ENCODE peak calls at places on chromosomes 4 and X, in seven cellular contexts. One of them, this sample, is unnamed.

GRCh38 chr4:8532245-8532781 is 47.9 kb upstream of the GPR78 start:
- DNase-seq in EH: no peak
- DNase-seq in GF-D8: no peak
- DNase-seq in stimulated activated naive B cell treated with anti-CD40 and anti-IgM and Interleukin-4, amounts not matched to agents 10 μg/mL and 1 μg/mL and 100 μg/mL, for 72 hours: no peak
- DNase-seq in A549: no peak
- DNase-seq in RCC 7860: no peak
- DNase-seq in GDM1: no peak
- DNase-seq in this sample: no peak

GRCh38 chr4:71938776-71939175 is 93.0 kb upstream of the NPFFR2 start:
- DNase-seq in EH: no peak
- DNase-seq in GF-D8: no peak
- DNase-seq in stimulated activated naive B cell treated with anti-CD40 and anti-IgM and Interleukin-4, amounts not matched to agents 10 μg/mL and 1 μg/mL and 100 μg/mL, for 72 hours: no peak
- DNase-seq in A549: no peak
- DNase-seq in RCC 7860: no peak
- DNase-seq in GDM1: no peak
- DNase-seq in this sample: no peak

GRCh38 chr4:12586607-12587006 is 897.5 kb downstream of the RAB28 start:
- DNase-seq in EH: no peak
- DNase-seq in GF-D8: no peak
- DNase-seq in stimulated activated naive B cell treated with anti-CD40 and anti-IgM and Interleukin-4, amounts not matched to agents 10 μg/mL and 1 μg/mL and 100 μg/mL, for 72 hours: no peak
- DNase-seq in A549: no peak
- DNase-seq in RCC 7860: no peak
- DNase-seq in GDM1: no peak
- DNase-seq in this sample: no peak

GRCh38 chr4:139849219-139849618 is 183.6 kb downstream of the MGST2 start:
- DNase-seq in EH: no peak
- DNase-seq in GF-D8: no peak
- DNase-seq in stimulated activated naive B cell treated with anti-CD40 and anti-IgM and Interleukin-4, amounts not matched to agents 10 μg/mL and 1 μg/mL and 100 μg/mL, for 72 hours: no peak
- DNase-seq in A549: no peak
- DNase-seq in RCC 7860: no peak
- DNase-seq in GDM1: no peak
- DNase-seq in this sample: no peak

GRCh38 chr4:183876268-183876934 is 28.7 kb upstream of the STOX2 start:
- DNase-seq in EH: no peak
- DNase-seq in GF-D8: no peak
- DNase-seq in stimulated activated naive B cell treated with anti-CD40 and anti-IgM and Interleukin-4, amounts not matched to agents 10 μg/mL and 1 μg/mL and 100 μg/mL, for 72 hours: no peak
- DNase-seq in A549: peak
- DNase-seq in RCC 7860: peak
- DNase-seq in GDM1: no peak
- DNase-seq in this sample: no peak

GRCh38 chr4:159608434-159608833 is 505.6 kb downstream of the RAPGEF2 start:
- DNase-seq in EH: no peak
- DNase-seq in GF-D8: no peak
- DNase-seq in stimulated activated naive B cell treated with anti-CD40 and anti-IgM and Interleukin-4, amounts not matched to agents 10 μg/mL and 1 μg/mL and 100 μg/mL, for 72 hours: no peak
- DNase-seq in A549: no peak
- DNase-seq in RCC 7860: no peak
- DNase-seq in GDM1: no peak
- DNase-seq in this sample: no peak

GRCh38 chrX:140526138-140526537 is 21.3 kb upstream of the SOX3 start:
- DNase-seq in EH: peak
- DNase-seq in GF-D8: no peak
- DNase-seq in stimulated activated naive B cell treated with anti-CD40 and anti-IgM and Interleukin-4, amounts not matched to agents 10 μg/mL and 1 μg/mL and 100 μg/mL, for 72 hours: no peak
- DNase-seq in A549: no peak
- DNase-seq in RCC 7860: no peak
- DNase-seq in GDM1: no peak
- DNase-seq in this sample: no peak

GRCh38 chr4:53484911-53485459 is 106.3 kb downstream of the LNX1 start:
- DNase-seq in EH: no peak
- DNase-seq in GF-D8: no peak
- DNase-seq in stimulated activated naive B cell treated with anti-CD40 and anti-IgM and Interleukin-4, amounts not matched to agents 10 μg/mL and 1 μg/mL and 100 μg/mL, for 72 hours: no peak
- DNase-seq in A549: no peak
- DNase-seq in RCC 7860: no peak
- DNase-seq in GDM1: no peak
- DNase-seq in this sample: no peak

GRCh38 chr4:156892695-156893211 is 78.8 kb downstream of the PDGFC start:
- DNase-seq in EH: peak
- DNase-seq in GF-D8: no peak
- DNase-seq in stimulated activated naive B cell treated with anti-CD40 and anti-IgM and Interleukin-4, amounts not matched to agents 10 μg/mL and 1 μg/mL and 100 μg/mL, for 72 hours: no peak
- DNase-seq in A549: no peak
- DNase-seq in RCC 7860: peak
- DNase-seq in GDM1: no peak
- DNase-seq in this sample: no peak

GRCh38 chrX:50697691-50698090 is 116.3 kb downstream of the SHROOM4 start:
- DNase-seq in EH: peak
- DNase-seq in GF-D8: no peak
- DNase-seq in stimulated activated naive B cell treated with anti-CD40 and anti-IgM and Interleukin-4, amounts not matched to agents 10 μg/mL and 1 μg/mL and 100 μg/mL, for 72 hours: no peak
- DNase-seq in A549: no peak
- DNase-seq in RCC 7860: peak
- DNase-seq in GDM1: no peak
- DNase-seq in this sample: no peak

GRCh38 chr4:166065324-166065723 is 192.3 kb downstream of the TLL1 start:
- DNase-seq in EH: no peak
- DNase-seq in GF-D8: no peak
- DNase-seq in stimulated activated naive B cell treated with anti-CD40 and anti-IgM and Interleukin-4, amounts not matched to agents 10 μg/mL and 1 μg/mL and 100 μg/mL, for 72 hours: no peak
- DNase-seq in A549: no peak
- DNase-seq in RCC 7860: no peak
- DNase-seq in GDM1: no peak
- DNase-seq in this sample: no peak

GRCh38 chr4:153683763-153684181 is 308 bp upstream of the TLR2 start:
- DNase-seq in EH: no peak
- DNase-seq in GF-D8: no peak
- DNase-seq in stimulated activated naive B cell treated with anti-CD40 and anti-IgM and Interleukin-4, amounts not matched to agents 10 μg/mL and 1 μg/mL and 100 μg/mL, for 72 hours: no peak
- DNase-seq in A549: no peak
- DNase-seq in RCC 7860: no peak
- DNase-seq in GDM1: no peak
- DNase-seq in this sample: no peak

GRCh38 chrX:26851981-26852380 is 611.2 kb downstream of the PPP4R3C start:
- DNase-seq in EH: no peak
- DNase-seq in GF-D8: no peak
- DNase-seq in stimulated activated naive B cell treated with anti-CD40 and anti-IgM and Interleukin-4, amounts not matched to agents 10 μg/mL and 1 μg/mL and 100 μg/mL, for 72 hours: no peak
- DNase-seq in A549: no peak
- DNase-seq in RCC 7860: no peak
- DNase-seq in GDM1: no peak
- DNase-seq in this sample: peak

GRCh38 chrX:98068210-98068609 is 1184.5 kb downstream of the RPA4 start:
- DNase-seq in EH: no peak
- DNase-seq in GF-D8: no peak
- DNase-seq in stimulated activated naive B cell treated with anti-CD40 and anti-IgM and Interleukin-4, amounts not matched to agents 10 μg/mL and 1 μg/mL and 100 μg/mL, for 72 hours: no peak
- DNase-seq in A549: no peak
- DNase-seq in RCC 7860: no peak
- DNase-seq in GDM1: no peak
- DNase-seq in this sample: no peak

GRCh38 chr4:104989363-104989762 is 157.3 kb upstream of the TET2 start:
- DNase-seq in EH: no peak
- DNase-seq in GF-D8: no peak
- DNase-seq in stimulated activated naive B cell treated with anti-CD40 and anti-IgM and Interleukin-4, amounts not matched to agents 10 μg/mL and 1 μg/mL and 100 μg/mL, for 72 hours: no peak
- DNase-seq in A549: no peak
- DNase-seq in RCC 7860: no peak
- DNase-seq in GDM1: no peak
- DNase-seq in this sample: no peak

GRCh38 chr4:114998316-114998715 is 115.1 kb downstream of the NDST4 start:
- DNase-seq in EH: no peak
- DNase-seq in GF-D8: no peak
- DNase-seq in stimulated activated naive B cell treated with anti-CD40 and anti-IgM and Interleukin-4, amounts not matched to agents 10 μg/mL and 1 μg/mL and 100 μg/mL, for 72 hours: no peak
- DNase-seq in A549: no peak
- DNase-seq in RCC 7860: no peak
- DNase-seq in GDM1: no peak
- DNase-seq in this sample: no peak

This sample was measured in HCT116.